ENCODE peak calls at places on chromosome 6, in five cellular contexts. Y is uterus, D is transverse colon, C is spleen, U is breast epithelium. J is an unnamed sample.

GRCh38 chr6:100226811-100227210 is 232.8 kb upstream of the MCHR2 start:
- DNase-seq in Y (no peak), U (no peak), D (no peak), C (no peak), J (no peak)

GRCh38 chr6:151647871-151648639 is 154.2 kb downstream of the CCDC170 start:
- DNase-seq in Y (no peak), U (no peak), D (no peak), C (no peak), J (no peak)

GRCh38 chr6:143498428-143498827 is 13.1 kb downstream of the FUCA2 start:
- DNase-seq in C (no peak), U (no peak), Y (no peak), D (no peak), J (no peak)

GRCh38 chr6:169158182-169158573 is 95.5 kb downstream of the THBS2 start:
- DNase-seq in D (no peak), U (no peak), Y (peak; percentile 73), C (no peak), J (no peak)

GRCh38 chr6:155399062-155399746 is 56.4 kb downstream of the NOX3 start:
- DNase-seq in D (no peak), C (no peak), Y (no peak), U (no peak), J (no peak)

GRCh38 chr6:129402244-129402643 is 307.7 kb downstream of the ARHGAP18 start:
- DNase-seq in D (no peak), Y (no peak), C (no peak), U (no peak), J (no peak)

GRCh38 chr6:152273002-152273401 is 364.2 kb downstream of the SYNE1 start:
- DNase-seq in D (peak; percentile 17), Y (no peak), C (no peak), U (no peak), J (no peak)

GRCh38 chr6:135250751-135251356 is 69.7 kb downstream of the MYB start:
- DNase-seq in D (peak; percentile 45), C (no peak), U (no peak), Y (no peak), J (no peak)

GRCh38 chr6:81750201-81750600 is 2.3 kb downstream of the TENT5A start:
- DNase-seq in U (no peak), C (no peak), D (no peak), Y (no peak), J (no peak)

GRCh38 chr6:108946695-108947094 is 98.5 kb downstream of the ARMC2 start:
- DNase-seq in C (no peak), D (no peak), U (no peak), Y (peak; percentile 38), J (no peak)

GRCh38 chr6:90107721-90108364 is 188.8 kb downstream of the BACH2 start:
- DNase-seq in D (no peak), Y (no peak), C (no peak), U (no peak), J (no peak)

GRCh38 chr6:158769696-158770446 is 49.3 kb downstream of the EZR start:
- DNase-seq in Y (no peak), C (no peak), D (no peak), U (no peak), J (no peak)

GRCh38 chr6:25892877-25893276 is 18.8 kb upstream of the SLC17A3 start:
- DNase-seq in C (no peak), Y (no peak), U (no peak), D (no peak), J (no peak)

GRCh38 chr6:160795716-160796115 is 93.7 kb downstream of the PLG start:
- DNase-seq in D (no peak), U (no peak), C (no peak), Y (no peak), J (no peak)

GRCh38 chr6:14953806-14954205 is 292.1 kb upstream of the JARID2 start:
- DNase-seq in Y (no peak), C (no peak), U (no peak), D (no peak), J (no peak)

GRCh38 chr6:42545226-42545773 is 18.5 kb upstream of the UBR2 start:
- DNase-seq in U (no peak), Y (no peak), D (no peak), C (no peak), J (no peak)

GRCh38 chr6:71446084-71446869 is 157.7 kb downstream of the OGFRL1 start:
- DNase-seq in C (no peak), Y (no peak), D (no peak), U (no peak), J (no peak)

GRCh38 chr6:14804444-14805210 is 441.2 kb upstream of the JARID2 start:
- DNase-seq in C (peak; percentile 80), D (peak; percentile 93), U (peak; percentile 66), Y (peak; percentile 80), J (peak; percentile 11)

GRCh38 chr6:38638941-38639497 is 710 bp downstream of the BTBD9 start:
- DNase-seq in U (peak; percentile 31), C (no peak), D (peak; percentile 67), Y (no peak), J (no peak)

GRCh38 chr6:154458565-154459475 is 51.7 kb downstream of the CNKSR3 start:
- DNase-seq in D (no peak), Y (no peak), U (no peak), C (no peak), J (no peak)

GRCh38 chr6:50978631-50979030 is 160.0 kb downstream of the TFAP2B start:
- DNase-seq in C (no peak), D (no peak), Y (no peak), U (no peak), J (no peak)

GRCh38 chr6:137799950-137800568 is 67.0 kb upstream of the TNFAIP3 start:
- DNase-seq in U (no peak), D (peak; percentile 44), Y (no peak), C (no peak), J (peak; percentile 86)

GRCh38 chr6:46626228-46626909 is 26.2 kb downstream of the CYP39A1 start:
- DNase-seq in U (no peak), Y (no peak), C (no peak), D (no peak), J (peak; percentile 6)

GRCh38 chr6:8558953-8559352 is 123.6 kb upstream of the SLC35B3 start:
- DNase-seq in C (no peak), U (no peak), D (no peak), Y (no peak), J (no peak)

GRCh38 chr6:52909531-52909930 is at the start of gene GSTA3:
- DNase-seq in D (no peak), U (no peak), Y (no peak), C (no peak), J (no peak)

GRCh38 chr6:142913511-142914047 is 31.4 kb downstream of the HIVEP2 start:
- DNase-seq in D (peak; percentile 57), U (no peak), C (peak; percentile 86), Y (no peak), J (no peak)

GRCh38 chr6:170554086-170554887 is at the start of gene TBP:
- DNase-seq in U (peak; percentile 98), C (peak; percentile 98), D (peak; percentile 99), Y (peak; percentile 97), J (peak; percentile 98)
- TF ChIP-seq POLR2A in U (peak; percentile 27), C (no peak), D (peak; percentile 73), Y (peak; percentile 50), J (peak; percentile 84)

DNA sequence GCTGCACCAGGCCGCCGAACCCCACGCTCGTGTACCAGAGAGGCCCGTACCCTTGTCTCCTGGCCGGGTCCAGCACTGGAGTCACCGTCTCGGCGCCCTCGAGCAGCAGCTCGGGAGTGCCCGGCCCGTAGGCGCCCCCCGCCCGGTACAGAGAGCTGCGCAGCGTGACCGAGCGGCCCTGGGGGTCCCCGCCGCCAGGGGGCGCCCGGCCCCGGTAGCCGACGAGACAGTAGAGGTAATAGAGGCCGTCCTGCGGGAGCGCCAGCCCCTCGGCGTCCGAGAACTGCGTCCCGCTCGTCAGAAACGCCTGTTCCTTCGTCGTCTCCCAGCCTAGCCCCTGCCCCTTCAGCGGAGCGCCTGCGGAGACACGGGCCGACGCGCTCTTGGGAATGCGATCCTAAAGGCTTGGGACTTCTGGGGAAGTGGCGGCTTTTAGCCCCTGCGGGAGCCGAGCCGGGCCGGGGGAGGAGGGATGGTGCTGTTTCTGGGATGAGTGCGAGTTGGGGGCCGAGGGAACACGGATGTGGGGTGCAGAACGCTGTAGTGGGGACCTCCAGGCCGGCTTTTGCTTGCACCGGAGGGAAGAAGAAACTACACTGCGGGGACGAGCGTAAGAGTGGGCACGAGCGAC is 1.3 kb downstream of the LTB start:
- DNase-seq in Y (peak; percentile 88), C (peak; percentile 99), D (peak; percentile 88), U (peak; percentile 75), J (peak; percentile 88)
- TF ChIP-seq POLR2A in Y (peak; percentile 52), C (peak; percentile 43), D (peak; percentile 48), U (no peak), J (no peak)

GRCh38 chr6:110900028-110900598 is 25.5 kb downstream of the AMD1 start:
- DNase-seq in Y (no peak), U (no peak), D (no peak), C (no peak), J (no peak)
- TF ChIP-seq POLR2A in Y (no peak), U (no peak), D (no peak), C (no peak), J (no peak)

DNA sequence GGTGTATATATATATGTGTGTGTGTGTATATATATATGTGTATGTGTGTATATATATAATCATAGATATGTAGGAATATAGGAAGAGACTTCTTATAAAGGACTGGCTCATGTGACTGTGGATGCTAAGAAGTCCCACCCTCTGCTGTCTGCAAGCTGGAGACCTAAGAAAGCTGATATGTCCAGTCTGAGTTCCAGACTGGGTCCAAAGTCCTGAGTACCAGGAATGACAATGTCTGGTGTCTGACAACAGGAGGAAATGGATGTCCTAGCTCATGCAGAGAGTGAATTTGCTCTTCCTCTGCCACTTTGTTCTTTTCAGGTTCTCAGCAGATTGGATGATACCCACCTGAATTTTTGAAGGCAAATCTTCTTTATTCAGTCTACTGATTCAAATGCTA is 7.1 kb downstream of the ALDH5A1 start:
- DNase-seq in Y (no peak), U (no peak), C (no peak), D (no peak), J (no peak)
- TF ChIP-seq POLR2A in Y (no peak), U (no peak), C (no peak), D (no peak), J (no peak)

GRCh38 chr6:21792177-21792576 is 198.6 kb downstream of the SOX4 start:
- DNase-seq in U (no peak), Y (no peak), C (no peak), D (no peak), J (no peak)
- TF ChIP-seq POLR2A in U (no peak), Y (no peak), C (no peak), D (no peak), J (no peak)

DNA sequence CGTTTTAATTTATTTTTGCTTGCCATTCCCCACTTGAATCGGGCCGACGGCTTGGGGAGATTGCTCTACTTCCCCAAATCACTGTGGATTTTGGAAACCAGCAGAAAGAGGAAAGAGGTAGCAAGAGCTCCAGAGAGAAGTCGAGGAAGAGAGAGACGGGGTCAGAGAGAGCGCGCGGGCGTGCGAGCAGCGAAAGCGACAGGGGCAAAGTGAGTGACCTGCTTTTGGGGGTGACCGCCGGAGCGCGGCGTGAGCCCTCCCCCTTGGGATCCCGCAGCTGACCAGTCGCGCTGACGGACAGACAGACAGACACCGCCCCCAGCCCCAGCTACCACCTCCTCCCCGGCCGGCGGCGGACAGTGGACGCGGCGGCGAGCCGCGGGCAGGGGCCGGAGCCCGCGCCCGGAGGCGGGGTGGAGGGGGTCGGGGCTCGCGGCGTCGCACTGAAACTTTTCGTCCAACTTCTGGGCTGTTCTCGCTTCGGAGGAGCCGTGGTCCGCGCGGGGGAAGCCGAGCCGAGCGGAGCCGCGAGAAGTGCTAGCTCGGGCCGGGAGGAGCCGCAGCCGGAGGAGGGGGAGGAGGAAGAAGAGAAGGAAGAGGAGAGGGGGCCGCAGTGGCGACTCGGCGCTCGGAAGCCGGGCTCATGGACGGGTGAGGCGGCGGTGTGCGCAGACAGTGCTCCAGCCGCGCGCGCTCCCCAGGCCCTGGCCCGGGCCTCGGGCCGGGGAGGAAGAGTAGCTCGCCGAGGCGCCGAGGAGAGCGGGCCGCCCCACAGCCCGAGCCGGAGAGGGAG is 602 bp downstream of the VEGFA start:
- DNase-seq in D (peak; percentile 66), Y (peak; percentile 57), C (peak; percentile 89), U (peak; percentile 52), J (peak; percentile 78)
- TF ChIP-seq POLR2A in D (peak; percentile 51), Y (peak; percentile 8), C (no peak), U (no peak), J (peak; percentile 70)

J was measured in erythroblast.